ENCODE peak calls at places on chromosomes 2 and 18, in eight cellular contexts. U is coronary artery, V is neural progenitor cell, S is suprapubic skin, D is IMR-90, C is heart left ventricle, K is Caco-2, M is mammary epithelial cell. W is an unnamed sample.

GRCh38 chr2:118580651-118581050 is 266.8 kb downstream of the EN1 start:
- DNase-seq in M (peak), C (no peak), V (no peak), U (no peak), D (no peak), S (no peak), K (no peak), W (no peak)

GRCh38 chr18:10482985-10483949 is 28.8 kb downstream of the APCDD1 start:
- DNase-seq in U (no peak), S (no peak), D (no peak), M (no peak), V (no peak), K (no peak), C (peak), W (no peak)

GRCh38 chr18:56468379-56468778 is 170.0 kb downstream of the TXNL1 start:
- DNase-seq in K (no peak), S (no peak), D (no peak), C (no peak), V (no peak), M (no peak), U (no peak), W (no peak)

GRCh38 chr2:79982445-79982844 is 322.1 kb downstream of the LRRTM1 start:
- DNase-seq in S (no peak), D (no peak), M (no peak), U (no peak), V (peak), K (peak), C (no peak), W (no peak)

GRCh38 chr2:133525090-133525489 is 43.2 kb downstream of the NCKAP5 start:
- DNase-seq in V (no peak), D (no peak), S (no peak), M (no peak), K (no peak), U (no peak), C (no peak), W (no peak)

GRCh38 chr2:58702302-58702696 is 461.2 kb upstream of the FANCL start:
- DNase-seq in V (no peak), S (no peak), D (peak), M (peak), C (no peak), K (no peak), U (no peak), W (no peak)

GRCh38 chr2:200791905-200792304 is 19.8 kb upstream of the BZW1 start:
- DNase-seq in S (no peak), C (no peak), V (no peak), K (no peak), M (no peak), D (no peak), U (no peak), W (no peak)

GRCh38 chr18:34942975-34943374 is 98.2 kb upstream of the MAPRE2 start:
- DNase-seq in C (no peak), D (no peak), M (no peak), V (peak), K (peak), S (no peak), U (no peak), W (no peak)

GRCh38 chr2:189574793-189575475 is 5.7 kb downstream of the SLC40A1 start:
- DNase-seq in D (no peak), U (no peak), M (no peak), V (no peak), C (no peak), S (no peak), K (no peak), W (no peak)

GRCh38 chr2:237541242-237541641 is 25.1 kb upstream of the PRLH start:
- DNase-seq in M (no peak), K (peak), S (no peak), D (no peak), V (peak), U (no peak), C (no peak), W (no peak)

GRCh38 chr2:117835990-117836760 is 21.7 kb downstream of the DDX18 start:
- DNase-seq in U (peak), M (peak), D (peak), K (peak), C (peak), V (peak), S (peak), W (no peak)

DNA sequence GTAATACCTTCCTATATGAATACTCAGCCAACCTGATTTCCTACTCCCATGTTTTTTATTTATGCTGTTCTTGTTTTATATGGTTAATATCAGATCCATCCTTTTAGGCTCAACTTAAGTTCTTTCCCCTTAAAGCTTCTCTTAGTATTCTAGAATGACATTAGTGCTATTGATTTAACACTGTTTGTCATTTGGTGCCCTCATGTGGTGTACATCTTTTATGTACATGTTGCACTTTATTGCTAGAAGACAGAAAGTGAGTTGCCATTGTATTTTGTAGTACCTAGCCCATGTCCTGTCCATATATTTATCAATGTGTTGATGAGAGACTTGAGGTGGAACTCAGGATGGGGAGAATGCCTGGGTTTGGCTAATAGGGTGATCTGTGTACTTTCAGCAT is 2.5 kb downstream of the HTRA2 start:
- DNase-seq in K (peak), D (peak), U (no peak), S (no peak), C (no peak), M (peak), V (no peak), W (no peak)
- TF ChIP-seq CTCF in K (peak), D (peak), U (no peak), S (no peak), C (no peak), M (peak), V (no peak), W (peak)

GRCh38 chr2:28448738-28449100 is 47.1 kb upstream of the PLB1 start:
- DNase-seq in C (no peak), K (no peak), S (no peak), M (no peak), D (no peak), V (no peak), U (no peak), W (no peak)

GRCh38 chr2:28449489-28450395 is 46.1 kb upstream of the PLB1 start:
- DNase-seq in U (no peak), M (peak), C (no peak), V (no peak), D (peak), K (no peak), S (peak), W (no peak)

GRCh38 chr2:28445448-28446258 is 50.2 kb upstream of the PLB1 start:
- DNase-seq in S (peak), U (no peak), M (peak), D (peak), K (no peak), C (no peak), V (no peak), W (no peak)

GRCh38 chr2:28449126-28449488 is 46.8 kb upstream of the PLB1 start:
- DNase-seq in K (no peak), V (no peak), C (no peak), D (no peak), U (no peak), S (no peak), M (no peak), W (no peak)

GRCh38 chr2:28447943-28448737 is 47.7 kb upstream of the PLB1 start:
- DNase-seq in U (no peak), M (peak), K (no peak), D (peak), C (no peak), S (peak), V (no peak), W (no peak)
- TF ChIP-seq CTCF in U (no peak), M (no peak), K (no peak), D (no peak), C (no peak), S (no peak), V (no peak), W (no peak)

DNA sequence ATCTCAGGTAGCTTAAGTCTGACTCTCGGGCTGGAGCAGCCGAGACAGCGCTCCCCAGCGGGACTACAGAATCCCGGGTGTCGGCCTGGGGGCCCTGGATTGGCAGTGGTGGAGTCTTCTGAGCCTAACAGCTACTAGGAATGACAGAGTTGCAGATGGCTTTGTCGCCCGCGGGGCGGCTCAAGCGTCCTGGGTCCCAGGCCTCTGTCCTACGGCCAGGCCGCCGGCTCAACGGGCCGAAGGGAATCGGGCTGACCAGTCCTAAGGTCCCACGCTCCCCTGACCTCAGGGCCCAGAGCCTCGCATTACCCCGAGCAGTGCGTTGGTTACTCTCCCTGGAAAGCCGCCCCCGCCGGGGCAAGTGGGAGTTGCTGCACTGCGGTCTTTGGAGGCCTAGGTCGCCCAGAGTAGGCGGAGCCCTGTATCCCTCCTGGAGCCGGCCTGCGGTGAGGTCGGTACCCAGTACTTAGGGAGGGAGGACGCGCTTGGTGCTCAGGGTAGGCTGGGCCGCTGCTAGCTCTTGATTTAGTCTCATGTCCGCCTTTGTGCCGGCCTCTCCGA is 8.8 kb downstream of the SIX2 start:
- DNase-seq in D (no peak), U (no peak), C (no peak), V (peak), M (no peak), K (no peak), S (no peak), W (no peak)
- TF ChIP-seq CTCF in D (no peak), U (no peak), C (no peak), V (peak), M (no peak), K (no peak), S (no peak), W (no peak)

GRCh38 chr2:38232454-38232853 is 144.6 kb downstream of the ATL2 start:
- DNase-seq in U (no peak), K (no peak), C (no peak), D (no peak), M (no peak), V (no peak), S (no peak), W (no peak)

GRCh38 chr2:38230756-38231155 is 146.3 kb downstream of the ATL2 start:
- DNase-seq in K (no peak), S (no peak), M (no peak), U (no peak), D (no peak), C (no peak), V (no peak), W (no peak)

GRCh38 chr2:38228753-38229152 is 148.3 kb downstream of the ATL2 start:
- DNase-seq in C (no peak), U (no peak), K (no peak), S (no peak), M (no peak), V (no peak), D (no peak), W (no peak)

GRCh38 chr2:38237311-38237710 is 139.8 kb downstream of the ATL2 start:
- DNase-seq in D (no peak), K (no peak), U (no peak), V (no peak), C (no peak), M (no peak), S (no peak), W (no peak)

GRCh38 chr2:38233231-38233983 is 143.7 kb downstream of the ATL2 start:
- DNase-seq in K (no peak), U (no peak), C (peak), M (no peak), S (no peak), V (no peak), D (peak), W (no peak)
- TF ChIP-seq CTCF in K (no peak), U (no peak), C (no peak), M (no peak), S (no peak), V (no peak), D (no peak), W (no peak)

W was measured in LNCaP clone FGC.